ENCODE peak calls at places on chromosomes 3 and 15, in four cellular contexts. I is HCT116, C is HepG2, R is H1. Y is an unnamed sample.

GRCh38 chr3:183541738-183542137 is 13.8 kb downstream of the KLHL6 start:
- DNase-seq in C (no peak), I (no peak), R (no peak), Y (no peak)

GRCh38 chr3:117610156-117610555 is 900.6 kb downstream of the TUSC7 start:
- DNase-seq in I (no peak), R (no peak), C (no peak), Y (no peak)

GRCh38 chr15:30882861-30883433 is 20.8 kb upstream of the FAN1 start:
- DNase-seq in I (no peak), C (no peak), R (no peak), Y (no peak)

GRCh38 chr3:76497636-76498035 is 542.3 kb upstream of the ROBO2 start:
- DNase-seq in C (peak; percentile 1), I (no peak), R (peak; percentile 54), Y (no peak)

GRCh38 chr3:136070953-136071949 is 105.7 kb downstream of the PPP2R3A start:
- DNase-seq in I (no peak), R (no peak), C (no peak), Y (no peak)

GRCh38 chr3:163809540-163809993 is 1268.7 kb downstream of the SI start:
- DNase-seq in R (no peak), C (no peak), I (no peak), Y (no peak)

GRCh38 chr3:139935866-139936817 is 1.2 kb downstream of the CLSTN2 start:
- DNase-seq in R (peak; percentile 64), C (no peak), I (no peak), Y (no peak)

GRCh38 chr3:133930341-133930933 is 34.8 kb upstream of the RAB6B start:
- DNase-seq in C (peak; percentile 25), I (peak; percentile 41), R (peak; percentile 31), Y (peak; percentile 26)

GRCh38 chr15:39327005-39327725 is 253.7 kb upstream of the THBS1 start:
- DNase-seq in R (no peak), C (no peak), I (no peak), Y (no peak)

GRCh38 chr15:40762919-40763800 is 708 bp upstream of the GCHFR start:
- DNase-seq in I (no peak), R (peak; percentile 68), C (peak; percentile 85), Y (peak; percentile 87)

GRCh38 chr15:68729789-68730201 is 90.9 kb downstream of the ANP32A start:
- DNase-seq in R (no peak), I (no peak), C (no peak), Y (no peak)

GRCh38 chr3:13638927-13639326 is 90.0 kb downstream of the FBLN2 start:
- DNase-seq in R (no peak), I (no peak), C (no peak), Y (no peak)

GRCh38 chr3:31165399-31165860 is 271.0 kb upstream of the GADL1 start:
- DNase-seq in I (no peak), C (no peak), R (no peak), Y (no peak)

GRCh38 chr15:58383876-58384275 is 47.9 kb upstream of the LIPC start:
- DNase-seq in C (no peak), I (no peak), R (peak; percentile 67), Y (no peak)

GRCh38 chr15:47670365-47670764 is 46.9 kb upstream of the SEMA6D start:
- DNase-seq in C (no peak), R (no peak), I (no peak), Y (no peak)

GRCh38 chr3:116201032-116201690 is 244.1 kb downstream of the LSAMP start:
- DNase-seq in I (no peak), C (no peak), R (no peak), Y (no peak)

GRCh38 chr15:51312754-51313390 is 25.5 kb downstream of the CYP19A1 start:
- DNase-seq in I (peak; percentile 29), R (no peak), C (peak; percentile 68), Y (no peak)

GRCh38 chr15:83046558-83047127 is 20.4 kb downstream of the BTBD1 start:
- DNase-seq in I (no peak), R (no peak), C (no peak), Y (no peak)

GRCh38 chr3:61569856-61570255 is 8.5 kb downstream of the PTPRG start:
- DNase-seq in C (peak; percentile 22), I (no peak), R (no peak), Y (no peak)

GRCh38 chr15:64344651-64345262 is 11.2 kb downstream of the CSNK1G1 start:
- DNase-seq in I (no peak), C (no peak), R (no peak), Y (no peak)

GRCh38 chr3:58117561-58118305 is 93.0 kb downstream of the DNASE1L3 start:
- DNase-seq in C (no peak), R (no peak), I (no peak), Y (no peak)

GRCh38 chr15:62841269-62841628 is 201.3 kb upstream of the TPM1 start:
- DNase-seq in R (no peak), I (no peak), C (no peak), Y (no peak)

GRCh38 chr15:83837946-83838571 is 184.1 kb downstream of the ADAMTSL3 start:
- DNase-seq in I (peak; percentile 51), C (peak; percentile 5), R (peak; percentile 64), Y (peak; percentile 15)

GRCh38 chr15:66105286-66105984 is 148.1 kb downstream of the MEGF11 start:
- DNase-seq in C (no peak), I (no peak), R (no peak), Y (no peak)

GRCh38 chr3:69009559-69010410 is 3.7 kb downstream of the EOGT start:
- DNase-seq in I (no peak), C (no peak), R (no peak), Y (no peak)

GRCh38 chr15:45948226-45948625 is 313.4 kb downstream of the SQOR start:
- DNase-seq in R (peak; percentile 45), C (no peak), I (no peak), Y (no peak)

GRCh38 chr3:30076899-30077298 is 529.5 kb upstream of the TGFBR2 start:
- DNase-seq in R (no peak), I (no peak), C (no peak), Y (no peak)

GRCh38 chr3:30075514-30075913 is 530.9 kb upstream of the TGFBR2 start:
- DNase-seq in C (no peak), R (no peak), I (no peak), Y (no peak)

GRCh38 chr3:30077746-30078145 is 528.7 kb upstream of the TGFBR2 start:
- DNase-seq in R (no peak), I (no peak), C (no peak), Y (no peak)

GRCh38 chr3:30073040-30073439 is 533.4 kb upstream of the TGFBR2 start:
- DNase-seq in I (no peak), C (no peak), R (no peak), Y (no peak)

GRCh38 chr3:30073622-30074021 is 532.8 kb upstream of the TGFBR2 start:
- DNase-seq in I (peak; percentile 4), R (no peak), C (no peak), Y (no peak)
- TF ChIP-seq FOSL1 in I (no peak), R (no peak), C (no peak), Y (no peak)

DNA sequence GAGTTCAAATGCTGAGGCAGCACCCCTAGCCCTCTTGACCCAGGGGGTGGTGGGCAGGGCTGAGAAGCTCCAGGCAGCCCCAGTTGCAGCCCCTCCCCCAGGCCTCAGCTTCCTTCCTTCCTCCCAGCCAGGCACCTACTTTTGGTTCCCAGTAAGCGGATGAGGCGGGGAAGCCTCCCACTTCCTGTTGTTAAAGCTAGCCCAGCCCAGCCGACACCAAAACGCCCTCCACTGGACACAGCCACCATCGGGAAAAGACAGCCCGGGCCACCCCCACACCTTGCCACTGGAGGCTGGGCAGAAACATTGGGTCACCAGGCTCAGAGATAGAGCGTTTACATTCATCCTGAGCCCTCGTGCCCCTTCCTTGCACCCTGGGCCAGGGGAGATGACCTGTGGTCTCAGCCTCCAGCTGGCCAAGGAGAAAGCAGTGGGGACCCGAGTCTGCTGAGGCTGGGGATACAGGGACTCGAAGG is 3.5 kb downstream of the DUSP7 start:
- DNase-seq in C (peak; percentile 53), I (no peak), R (peak; percentile 82), Y (peak; percentile 65)
- TF ChIP-seq FOSL1 in C (no peak), I (no peak), R (no peak), Y (no peak)

GRCh38 chr3:186167646-186168045 is 58.8 kb upstream of the ETV5 start:
- DNase-seq in I (no peak), C (no peak), R (no peak), Y (no peak)
- TF ChIP-seq FOSL1 in I (no peak), C (no peak), R (no peak), Y (no peak)

GRCh38 chr3:195084746-195085145 is 186.2 kb downstream of the XXYLT1 start:
- DNase-seq in C (no peak), R (no peak), I (no peak), Y (no peak)

GRCh38 chr3:195081242-195081963 is 189.6 kb downstream of the XXYLT1 start:
- DNase-seq in C (no peak), R (no peak), I (no peak), Y (no peak)

GRCh38 chr3:195085356-195086130 is 185.4 kb downstream of the XXYLT1 start:
- DNase-seq in C (no peak), R (no peak), I (no peak), Y (no peak)

GRCh38 chr3:195082811-195083210 is 188.1 kb downstream of the XXYLT1 start:
- DNase-seq in R (no peak), I (no peak), C (no peak), Y (no peak)

GRCh38 chr3:195083659-195084058 is 187.3 kb downstream of the XXYLT1 start:
- DNase-seq in C (no peak), R (no peak), I (no peak), Y (no peak)
- TF ChIP-seq FOSL1 in C (no peak), R (no peak), I (no peak), Y (no peak)

GRCh38 chr3:195582947-195583346 is 793 bp downstream of the APOD start:
- DNase-seq in I (peak; percentile 51), R (no peak), C (peak; percentile 24), Y (peak; percentile 38)

GRCh38 chr3:195584543-195584870 is 767 bp upstream of the APOD start:
- DNase-seq in I (no peak), R (no peak), C (no peak), Y (peak; percentile 29)

GRCh38 chr3:195580733-195581443 is 2.9 kb downstream of the APOD start:
- DNase-seq in R (no peak), C (no peak), I (no peak), Y (no peak)

GRCh38 chr3:195587406-195587805 is 3.7 kb upstream of the APOD start:
- DNase-seq in I (no peak), C (no peak), R (no peak), Y (no peak)

GRCh38 chr3:195583831-195584542 is at the start of gene APOD:
- DNase-seq in R (no peak), I (no peak), C (no peak), Y (peak; percentile 49)
- TF ChIP-seq FOSL1 in R (no peak), I (no peak), C (no peak), Y (no peak)

GRCh38 chr3:109572298-109572697 is 235.0 kb upstream of the DPPA4 start:
- DNase-seq in C (no peak), I (no peak), R (no peak), Y (no peak)

GRCh38 chr3:109563149-109563548 is 225.8 kb upstream of the DPPA4 start:
- DNase-seq in C (no peak), I (no peak), R (no peak), Y (no peak)

GRCh38 chr3:109569121-109569520 is 231.8 kb upstream of the DPPA4 start:
- DNase-seq in C (no peak), R (no peak), I (no peak), Y (no peak)
- TF ChIP-seq FOSL1 in C (no peak), R (no peak), I (no peak), Y (no peak)

Y was measured in K562.